ENCODE peak calls at places on chromosomes 12 and 14, in seven cellular contexts. One of them, this sample, is unnamed.

GRCh38 chr14:86799244-86799647 is 1193.7 kb downstream of the GALC start:
- DNase-seq in naive thymus-derived CD8-positive, alpha-beta T cell: no peak
- DNase-seq in iris pigment epithelial cell: peak
- DNase-seq in neural crest cell: no peak
- DNase-seq in AG20443: peak
- DNase-seq in ovary: no peak
- DNase-seq in GM12892: no peak
- DNase-seq in this sample: peak

GRCh38 chr12:110581951-110582285 is 1.2 kb downstream of the PPTC7 start:
- DNase-seq in ovary: no peak
- DNase-seq in naive thymus-derived CD8-positive, alpha-beta T cell: no peak
- DNase-seq in iris pigment epithelial cell: no peak
- DNase-seq in AG20443: no peak
- DNase-seq in GM12892: no peak
- DNase-seq in neural crest cell: no peak
- DNase-seq in this sample: no peak

GRCh38 chr12:88816201-88816600 is 235.9 kb upstream of the KITLG start:
- DNase-seq in naive thymus-derived CD8-positive, alpha-beta T cell: no peak
- DNase-seq in AG20443: no peak
- DNase-seq in neural crest cell: no peak
- DNase-seq in GM12892: no peak
- DNase-seq in ovary: no peak
- DNase-seq in iris pigment epithelial cell: no peak
- DNase-seq in this sample: no peak

GRCh38 chr12:20549115-20549719 is 145.9 kb upstream of the SLCO1C1 start:
- DNase-seq in naive thymus-derived CD8-positive, alpha-beta T cell: no peak
- DNase-seq in GM12892: no peak
- DNase-seq in neural crest cell: peak
- DNase-seq in ovary: peak
- DNase-seq in iris pigment epithelial cell: peak
- DNase-seq in AG20443: no peak
- DNase-seq in this sample: no peak

GRCh38 chr14:32510815-32511214 is 181.7 kb downstream of the AKAP6 start:
- DNase-seq in AG20443: no peak
- DNase-seq in naive thymus-derived CD8-positive, alpha-beta T cell: no peak
- DNase-seq in ovary: no peak
- DNase-seq in iris pigment epithelial cell: no peak
- DNase-seq in neural crest cell: no peak
- DNase-seq in GM12892: no peak
- DNase-seq in this sample: no peak

GRCh38 chr12:94761559-94761958 is 111.2 kb upstream of the TMCC3 start:
- DNase-seq in neural crest cell: no peak
- DNase-seq in iris pigment epithelial cell: peak
- DNase-seq in GM12892: no peak
- DNase-seq in naive thymus-derived CD8-positive, alpha-beta T cell: no peak
- DNase-seq in AG20443: peak
- DNase-seq in ovary: no peak
- DNase-seq in this sample: no peak

GRCh38 chr14:72740966-72741835 is 152.7 kb downstream of the DPF3 start:
- DNase-seq in ovary: no peak
- DNase-seq in AG20443: no peak
- DNase-seq in GM12892: no peak
- DNase-seq in naive thymus-derived CD8-positive, alpha-beta T cell: no peak
- DNase-seq in neural crest cell: no peak
- DNase-seq in iris pigment epithelial cell: no peak
- DNase-seq in this sample: no peak

GRCh38 chr12:32988982-32989381 is 92.4 kb upstream of the PKP2 start:
- DNase-seq in ovary: no peak
- DNase-seq in GM12892: no peak
- DNase-seq in naive thymus-derived CD8-positive, alpha-beta T cell: no peak
- DNase-seq in AG20443: no peak
- DNase-seq in iris pigment epithelial cell: peak
- DNase-seq in neural crest cell: no peak
- DNase-seq in this sample: no peak

GRCh38 chr12:7376196-7376595 is 67.8 kb downstream of the CD163L1 start:
- DNase-seq in AG20443: no peak
- DNase-seq in ovary: no peak
- DNase-seq in neural crest cell: no peak
- DNase-seq in naive thymus-derived CD8-positive, alpha-beta T cell: no peak
- DNase-seq in iris pigment epithelial cell: peak
- DNase-seq in GM12892: no peak
- DNase-seq in this sample: no peak

GRCh38 chr12:103241184-103241583 is 254.6 kb downstream of the C12orf42 start:
- DNase-seq in GM12892: no peak
- DNase-seq in naive thymus-derived CD8-positive, alpha-beta T cell: no peak
- DNase-seq in ovary: no peak
- DNase-seq in iris pigment epithelial cell: no peak
- DNase-seq in neural crest cell: no peak
- DNase-seq in AG20443: no peak
- DNase-seq in this sample: peak

GRCh38 chr14:76413962-76414665 is 38.2 kb downstream of the ESRRB start:
- DNase-seq in iris pigment epithelial cell: no peak
- DNase-seq in GM12892: no peak
- DNase-seq in neural crest cell: no peak
- DNase-seq in ovary: no peak
- DNase-seq in AG20443: no peak
- DNase-seq in naive thymus-derived CD8-positive, alpha-beta T cell: no peak
- DNase-seq in this sample: peak

GRCh38 chr14:22598896-22599244 is 770 bp downstream of the ABHD4 start:
- DNase-seq in GM12892: peak
- DNase-seq in iris pigment epithelial cell: peak
- DNase-seq in ovary: no peak
- DNase-seq in AG20443: peak
- DNase-seq in naive thymus-derived CD8-positive, alpha-beta T cell: no peak
- DNase-seq in neural crest cell: no peak
- DNase-seq in this sample: peak